ENCODE peak calls at places on chromosome 10, in five cellular contexts. C, Z, M, N and V are unnamed samples.

GRCh38 chr10:133264455-133264854 is 12.2 kb downstream of the ADAM8 start:
- DNase-seq in C (peak; percentile 57), Z (no peak), M (no peak), N (peak; percentile 32), V (no peak)

GRCh38 chr10:116000151-116000550 is 272.9 kb downstream of the GFRA1 start:
- DNase-seq in C (no peak), Z (no peak), M (no peak), N (no peak), V (no peak)

GRCh38 chr10:16828731-16829175 is 11.5 kb upstream of the RSU1 start:
- DNase-seq in C (no peak), Z (no peak), M (no peak), N (no peak), V (no peak)

GRCh38 chr10:60518745-60519144 is 129.1 kb upstream of the ANK3 start:
- DNase-seq in C (no peak), Z (no peak), M (no peak), N (no peak), V (no peak)

GRCh38 chr10:49760789-49761188 is 1.3 kb downstream of the OGDHL start:
- DNase-seq in C (no peak), Z (no peak), M (no peak), N (no peak), V (no peak)

GRCh38 chr10:46541735-46542566 is 14.5 kb downstream of the GPRIN2 start:
- DNase-seq in C (no peak), Z (no peak), M (no peak), N (no peak), V (no peak)

GRCh38 chr10:69662173-69662685 is 32.2 kb downstream of the FAM241B start:
- DNase-seq in C (no peak), Z (no peak), M (no peak), N (no peak), V (no peak)

GRCh38 chr10:120262857-120263547 is 194.0 kb upstream of the PLPP4 start:
- DNase-seq in C (no peak), Z (no peak), M (no peak), N (no peak), V (no peak)

GRCh38 chr10:46006219-46006618 is 24.2 kb downstream of the NCOA4 start:
- DNase-seq in C (no peak), Z (no peak), M (no peak), N (no peak), V (no peak)

GRCh38 chr10:10056958-10057357 is 960.7 kb upstream of the CELF2 start:
- DNase-seq in C (no peak), Z (peak; percentile 54), M (no peak), N (no peak), V (no peak)
- H3K4me3 ChIP-seq in C (no peak overlapping the region), Z (no peak overlapping the region), M (no peak overlapping the region), N (no peak overlapping the region), V (no peak overlapping the region)

GRCh38 chr10:122744257-122744656 is 44.6 kb upstream of the C10orf120 start:
- DNase-seq in C (no peak), Z (no peak), M (no peak), N (no peak), V (no peak)

GRCh38 chr10:122746408-122746807 is 46.8 kb upstream of the C10orf120 start:
- DNase-seq in C (no peak), Z (no peak), M (no peak), N (no peak), V (no peak)

GRCh38 chr10:122749886-122750285 is 50.2 kb upstream of the C10orf120 start:
- DNase-seq in C (no peak), Z (no peak), M (no peak), N (no peak), V (no peak)

DNA sequence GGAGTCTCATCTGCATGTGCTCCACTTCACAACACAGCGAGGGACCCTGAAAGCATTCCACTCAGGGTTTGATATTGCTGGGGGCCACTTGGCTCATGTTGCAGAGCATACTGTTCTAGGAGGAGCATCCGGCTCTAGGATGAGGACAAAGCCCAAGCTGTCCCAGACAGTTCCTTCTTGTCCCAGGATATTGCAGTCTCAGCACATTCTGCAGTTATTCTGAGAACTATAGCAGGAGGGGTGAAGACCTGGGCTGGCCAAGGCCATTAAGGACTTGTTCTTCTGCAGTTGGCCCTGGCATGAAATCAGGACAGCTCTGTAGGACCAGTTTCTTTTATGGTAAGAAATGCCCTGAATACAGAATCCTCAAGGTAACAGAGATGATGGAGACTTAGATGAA is 48.9 kb upstream of the C10orf120 start:
- DNase-seq in C (no peak), Z (no peak), M (no peak), N (no peak), V (no peak)
- H3K4me1 ChIP-seq in C (no peaks in the 10 kb centered on the region), Z (no peaks in the 10 kb centered on the region), M (no peaks in the 10 kb centered on the region), N (no peaks in the 10 kb centered on the region), V (no peaks in the 10 kb centered on the region)

DNA sequence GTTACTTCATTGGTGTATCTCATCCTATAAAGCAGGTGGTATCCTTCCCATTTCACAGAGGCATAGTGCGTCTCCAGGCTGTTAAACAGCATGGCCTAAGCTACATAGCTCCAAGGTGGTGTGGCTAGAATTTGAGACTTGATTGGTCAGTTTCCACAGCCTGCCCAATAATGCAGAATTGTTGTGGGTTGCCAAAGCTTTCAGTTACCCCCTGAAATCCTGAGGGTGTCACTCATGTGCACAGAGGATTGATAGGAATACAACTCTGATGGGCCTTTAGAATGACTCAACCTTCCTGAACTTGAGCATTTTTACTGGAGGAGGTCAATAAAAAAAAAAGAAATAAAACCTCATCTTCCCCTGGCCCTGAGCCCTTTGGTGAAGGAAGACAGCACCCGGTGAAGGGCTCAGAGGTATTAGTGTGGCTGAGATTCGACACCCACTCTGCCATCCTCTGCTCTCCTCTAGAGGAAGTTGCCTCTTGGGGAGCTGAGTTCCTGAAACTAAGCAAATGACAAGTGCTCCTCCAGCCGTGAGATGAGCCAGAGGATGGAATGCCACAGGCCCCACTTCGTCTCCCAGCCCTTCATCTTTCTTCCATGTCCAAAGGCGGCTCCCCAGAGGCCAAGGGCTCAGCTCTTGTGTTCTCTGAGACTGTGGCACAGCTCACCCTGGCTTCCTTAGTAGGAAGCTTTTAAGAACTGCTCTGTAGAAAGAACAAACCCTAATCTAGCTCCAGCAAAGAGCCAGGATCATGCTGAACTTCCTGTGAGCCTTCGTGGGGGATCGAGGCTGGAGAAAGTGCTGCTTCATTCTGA is 1.0 kb downstream of the ACSL5 start:
- DNase-seq in C (peak; percentile 26), Z (peak; percentile 51), M (no peak), N (peak; percentile 9), V (no peak)
- H3K4me3 ChIP-seq in C (peak overlapping the region; percentile 73), Z (peak overlapping the region; percentile 80), M (no peak overlapping the region), N (peak overlapping the region; percentile 92), V (peak overlapping the region; percentile 45)

DNA sequence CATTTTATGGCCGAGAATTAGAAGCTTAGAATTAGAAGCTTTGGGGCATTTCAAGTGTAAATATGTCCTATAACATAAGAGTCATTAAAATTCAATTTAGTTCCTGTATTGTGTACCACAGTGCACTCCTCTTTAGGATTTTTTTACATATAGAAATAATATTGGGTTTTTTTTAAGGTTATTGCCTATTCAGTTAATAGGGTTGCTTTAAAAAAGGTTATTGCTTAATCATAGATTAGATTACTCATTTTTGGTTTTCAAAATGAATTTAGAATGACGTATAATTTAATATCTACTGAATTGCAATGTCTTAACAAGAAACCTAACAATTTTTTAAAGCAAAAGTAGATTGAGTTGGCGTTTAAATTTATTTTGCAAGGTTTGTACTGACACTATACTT is 34.1 kb downstream of the NOC3L start:
- DNase-seq in C (no peak), Z (no peak), M (no peak), N (no peak), V (no peak)
- H3K4me1 ChIP-seq in C (no peaks in the 10 kb centered on the region), Z (no peaks in the 10 kb centered on the region), M (no peaks in the 10 kb centered on the region), N (no peaks in the 10 kb centered on the region), V (no peaks in the 10 kb centered on the region)

DNA sequence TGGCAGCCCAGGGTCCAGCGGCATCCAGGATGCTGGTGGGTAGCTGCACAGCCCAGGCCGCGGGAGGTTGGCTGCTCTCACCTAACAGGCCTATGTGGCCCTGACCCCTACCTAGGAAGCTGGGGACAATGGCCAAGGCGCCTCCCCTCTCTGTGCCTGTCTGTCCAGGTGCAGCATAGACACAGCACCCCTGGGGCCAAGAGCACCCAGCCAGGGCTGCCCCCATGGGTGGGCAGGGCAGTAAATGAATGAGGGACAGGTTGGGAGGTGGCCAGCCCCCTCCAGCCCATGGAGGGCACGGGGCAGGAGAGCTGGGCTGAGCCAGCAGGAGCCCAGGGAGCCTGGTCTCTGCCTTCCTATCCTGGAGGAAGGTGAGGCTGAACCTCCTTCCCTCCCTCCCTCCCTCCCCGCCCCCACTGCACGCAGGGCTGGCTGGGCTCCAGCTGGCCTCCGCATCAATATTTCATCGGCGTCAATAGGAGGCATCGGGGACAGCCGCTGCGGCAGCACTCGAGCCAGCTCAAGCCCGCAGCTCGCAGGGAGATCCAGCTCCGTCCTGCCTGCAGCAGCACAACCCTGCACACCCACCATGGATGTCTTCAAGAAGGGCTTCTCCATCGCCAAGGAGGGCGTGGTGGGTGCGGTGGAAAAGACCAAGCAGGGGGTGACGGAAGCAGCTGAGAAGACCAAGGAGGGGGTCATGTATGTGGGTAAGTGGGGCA is at the start of gene SNCG:
- DNase-seq in C (no peak), Z (no peak), M (no peak), N (no peak), V (no peak)
- H3K4me3 ChIP-seq in C (no peak within 1 kb of the TSS), Z (no peak within 1 kb of the TSS), M (no peak within 1 kb of the TSS), N (no peak within 1 kb of the TSS), V (peak within 1 kb of the TSS; percentile 50)

GRCh38 chr10:29586509-29586908 is 48.3 kb downstream of the SVIL start:
- DNase-seq in C (no peak), Z (no peak), M (no peak), N (no peak), V (no peak)
- H3K4me1 ChIP-seq in C (peaks cover 6% of the 10 kb centered on the region), Z (no peaks in the 10 kb centered on the region), M (peaks cover 33% of the 10 kb centered on the region), N (peaks cover 5% of the 10 kb centered on the region), V (no peaks in the 10 kb centered on the region)

GRCh38 chr10:11489591-11489990 is 121.9 kb downstream of the USP6NL start:
- DNase-seq in C (no peak), Z (no peak), M (no peak), N (no peak), V (no peak)
- H3K4me3 ChIP-seq in C (no peak overlapping the region), Z (no peak overlapping the region), M (no peak overlapping the region), N (no peak overlapping the region), V (no peak overlapping the region)

DNA sequence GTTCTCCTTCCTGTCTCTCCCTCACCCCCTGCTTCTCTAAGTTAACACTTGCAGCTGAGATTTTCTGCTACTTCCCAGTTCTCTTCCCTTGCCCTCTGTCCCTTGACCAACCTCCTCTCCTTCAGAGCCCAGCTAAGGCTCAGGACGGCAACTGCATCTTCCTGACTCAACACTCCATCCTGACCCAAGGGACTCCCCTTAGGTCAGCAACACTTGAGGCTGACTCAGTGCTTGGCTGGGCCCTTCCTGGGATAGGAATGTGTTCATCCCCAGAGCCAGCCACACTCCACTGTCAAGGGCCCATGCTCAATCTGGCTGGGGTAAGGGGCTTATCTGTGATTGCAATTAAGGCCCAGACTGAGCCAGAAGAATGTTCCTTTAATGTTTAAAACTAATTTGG is 3.4 kb downstream of the CALHM2 start:
- DNase-seq in C (no peak), Z (no peak), M (no peak), N (no peak), V (peak; percentile 87)
- H3K4me1 ChIP-seq in C (peaks cover 38% of the 10 kb centered on the region), Z (no peaks in the 10 kb centered on the region), M (no peaks in the 10 kb centered on the region), N (peaks cover 30% of the 10 kb centered on the region), V (no peaks in the 10 kb centered on the region)